ENCODE peak calls at places on chromosomes 11 and 22, in ten cellular contexts. O is stimulated activated CD8-positive, alpha-beta memory T cell treated with anti-CD3 and anti-CD28 coated beads, Interleukin-15, amount 100 ng/mL, for 1 hour; N is astrocyte of the spinal cord; F is heart right ventricle; W is NCI-H2081; G is immature natural killer cell; C is NCI-H1092; T is activated CD4-positive, CD25-positive, alpha-beta regulatory T cell treated with anti-CD3 and anti-CD28 coated beads, Interleukin-2, amount 50 U/mL, for 72 hours; L is right atrium auricular region; P is NCI-H1417. S is an unnamed sample.

GRCh38 chr11:73140213-73141030 is 1.7 kb downstream of the FCHSD2 start:
- DNase-seq in L (no peak), N (peak; percentile 49), F (peak; percentile 42), G (peak; percentile 6), W (peak; percentile 42), O (no peak), T (peak; percentile 39), C (peak; percentile 25), P (peak; percentile 72), S (peak; percentile 91)

GRCh38 chr22:30781271-30781875 is 86.7 kb downstream of the OSBP2 start:
- DNase-seq in L (no peak), W (no peak), P (no peak), F (no peak), G (no peak), N (peak; percentile 36), C (no peak), T (no peak), O (no peak), S (no peak)

GRCh38 chr11:30440510-30440909 is 117.6 kb downstream of the ARL14EP start:
- DNase-seq in L (no peak), P (no peak), F (peak; percentile 16), T (no peak), W (no peak), N (no peak), G (no peak), O (no peak), C (no peak), S (no peak)

GRCh38 chr11:61679893-61680621 is at the start of gene DAGLA:
- DNase-seq in L (peak; percentile 79), P (peak; percentile 88), F (peak; percentile 54), C (peak; percentile 72), W (peak; percentile 78), O (peak; percentile 56), G (peak; percentile 80), N (peak; percentile 44), T (peak; percentile 77), S (no peak)

GRCh38 chr22:41642711-41643110 is 21.6 kb downstream of the XRCC6 start:
- DNase-seq in G (no peak), T (no peak), C (no peak), P (no peak), O (no peak), N (no peak), F (no peak), W (no peak), L (no peak), S (no peak)

GRCh38 chr11:68340784-68341556 is 28.6 kb downstream of the LRP5 start:
- DNase-seq in L (no peak), W (peak; percentile 55), F (no peak), G (peak; percentile 20), C (no peak), P (peak; percentile 42), O (no peak), N (peak; percentile 59), T (no peak), S (no peak)

GRCh38 chr11:19842505-19842904 is 129.9 kb downstream of the NAV2 start:
- DNase-seq in P (no peak), N (no peak), W (no peak), C (no peak), F (no peak), T (no peak), L (no peak), G (no peak), O (no peak), S (no peak)

GRCh38 chr11:74380746-74381439 is 17.3 kb downstream of the PGM2L1 start:
- DNase-seq in O (no peak), F (no peak), G (no peak), N (peak; percentile 25), C (peak; percentile 55), P (peak; percentile 45), T (no peak), W (peak; percentile 91), L (no peak), S (no peak)

GRCh38 chr11:110991621-110992355 is 253.7 kb upstream of the POU2AF2 start:
- DNase-seq in O (no peak), T (no peak), C (no peak), W (no peak), N (peak; percentile 56), G (no peak), F (no peak), P (no peak), L (no peak), S (peak; percentile 66)

GRCh38 chr11:7677801-7678201 is 4.5 kb upstream of the CYB5R2 start:
- DNase-seq in L (no peak), N (no peak), O (no peak), T (no peak), G (no peak), P (no peak), F (no peak), W (no peak), C (no peak), S (no peak)

GRCh38 chr11:116499396-116500001 is 273.3 kb downstream of the BUD13 start:
- DNase-seq in N (peak; percentile 43), O (no peak), F (peak; percentile 70), L (peak; percentile 66), C (peak; percentile 93), P (peak; percentile 19), G (no peak), W (peak; percentile 65), T (peak; percentile 56), S (no peak)

GRCh38 chr22:25828422-25828821 is 86.4 kb downstream of the MYO18B start:
- DNase-seq in O (no peak), W (no peak), C (no peak), L (no peak), T (no peak), N (no peak), G (no peak), F (no peak), P (no peak), S (no peak)

GRCh38 chr22:21698430-21699329 is 32.9 kb downstream of the PPIL2 start:
- DNase-seq in N (peak; percentile 33), P (no peak), G (no peak), T (no peak), F (peak; percentile 48), O (no peak), W (no peak), L (peak; percentile 73), C (no peak), S (no peak)

GRCh38 chr11:130340671-130341319 is 26.1 kb upstream of the ZBTB44 start:
- DNase-seq in F (no peak), C (no peak), P (no peak), N (no peak), W (no peak), O (no peak), T (no peak), L (no peak), G (peak; percentile 80), S (no peak)

GRCh38 chr11:18501629-18502028 is 25.1 kb downstream of the TSG101 start:
- DNase-seq in N (no peak), W (no peak), G (no peak), F (no peak), P (no peak), T (no peak), C (no peak), L (no peak), O (no peak), S (no peak)

GRCh38 chr11:43802509-43802908 is 78.1 kb upstream of the ALKBH3 start:
- DNase-seq in C (no peak), L (no peak), O (no peak), W (no peak), G (no peak), T (no peak), N (no peak), P (no peak), F (no peak), S (no peak)

GRCh38 chr11:13168281-13168680 is 109.3 kb upstream of the BMAL1 start:
- DNase-seq in O (no peak), N (no peak), T (no peak), W (no peak), F (no peak), C (no peak), G (no peak), L (no peak), P (no peak), S (peak; percentile 37)

GRCh38 chr11:10584071-10584501 is 15.6 kb upstream of the LYVE1 start:
- DNase-seq in W (no peak), N (peak; percentile 33), G (no peak), O (no peak), P (no peak), C (no peak), T (no peak), L (no peak), F (no peak), S (no peak)

GRCh38 chr11:1112351-1113191 is 37.9 kb downstream of the MUC2 start:
- DNase-seq in C (no peak), W (no peak), O (no peak), T (no peak), N (no peak), F (no peak), P (no peak), G (no peak), L (no peak), S (no peak)

GRCh38 chr22:27252282-27253049 is 549.1 kb downstream of the MN1 start:
- DNase-seq in W (no peak), F (no peak), C (no peak), P (no peak), T (no peak), L (peak; percentile 84), G (no peak), N (peak; percentile 88), O (no peak), S (no peak)

GRCh38 chr11:124256076-124256475 is at the start of gene OR8G5:
- DNase-seq in P (no peak), C (no peak), L (no peak), T (no peak), F (no peak), N (no peak), W (no peak), G (no peak), O (no peak), S (no peak)

GRCh38 chr22:44151661-44152060 is 29.1 kb upstream of the PARVG start:
- DNase-seq in G (no peak), F (no peak), P (no peak), O (no peak), T (no peak), N (peak; percentile 76), C (no peak), W (no peak), L (no peak), S (no peak)

GRCh38 chr22:32564170-32565001 is 89.8 kb downstream of the FBXO7 start:
- DNase-seq in C (no peak), T (no peak), F (no peak), W (no peak), O (no peak), N (peak; percentile 61), G (no peak), P (no peak), L (no peak), S (no peak)

GRCh38 chr11:66189031-66189745 is 79.3 kb upstream of the RAB1B start:
- DNase-seq in P (no peak), G (no peak), N (peak; percentile 9), O (no peak), C (no peak), W (no peak), F (no peak), L (no peak), T (no peak), S (no peak)

GRCh38 chr22:20852076-20852475 is 6.5 kb downstream of the PI4KA start:
- DNase-seq in F (no peak), G (no peak), N (no peak), W (no peak), C (no peak), O (no peak), L (no peak), T (no peak), P (no peak), S (no peak)